ENCODE peak calls at places on chromosome 21, in five cellular contexts. X is transverse colon, W is ovary, U is suprapubic skin, V is A549. Y is an unnamed sample. For H3K9me3, the result is how much of the 10 kb centered on the place peaks cover.

GRCh38 chr21:42818328-42818749 is 61.0 kb downstream of the WDR4 start:
- DNase-seq in X (peak), W (peak), U (no peak), V (peak), Y (peak)

GRCh38 chr21:17921579-17922530 is 102.7 kb upstream of the C21orf91 start:
- DNase-seq in X (no peak), W (no peak), U (no peak), V (no peak), Y (no peak)

GRCh38 chr21:35503646-35504045 is 454.5 kb upstream of the RUNX1 start:
- DNase-seq in X (no peak), W (no peak), U (no peak), V (no peak), Y (no peak)

GRCh38 chr21:41121785-41122415 is 46.1 kb upstream of the BACE2 start:
- DNase-seq in X (peak), W (peak), U (no peak), V (peak), Y (peak)

GRCh38 chr21:42213082-42213774 is 5.7 kb upstream of the ABCG1 start:
- DNase-seq in X (no peak), W (no peak), U (peak), V (no peak), Y (no peak)

GRCh38 chr21:35720065-35720810 is 340.1 kb downstream of the SETD4 start:
- DNase-seq in X (no peak), W (no peak), U (no peak), V (no peak), Y (no peak)

GRCh38 chr21:44052071-44052829 is 40.1 kb downstream of the TRAPPC10 start:
- DNase-seq in X (no peak), W (no peak), U (peak), V (no peak), Y (no peak)

GRCh38 chr21:35043549-35043948 is 5.6 kb downstream of the RUNX1 start:
- DNase-seq in X (no peak), W (no peak), U (no peak), V (no peak), Y (no peak)

GRCh38 chr21:42777064-42777756 is 102.1 kb downstream of the WDR4 start:
- DNase-seq in X (no peak), W (no peak), U (no peak), V (no peak), Y (no peak)

GRCh38 chr21:37414292-37415253 is 48.0 kb downstream of the DYRK1A start:
- DNase-seq in X (no peak), W (no peak), U (no peak), V (no peak), Y (no peak)

GRCh38 chr21:38853421-38853919 is 47.7 kb downstream of the ETS2 start:
- DNase-seq in X (no peak), W (no peak), U (no peak), V (peak), Y (no peak)

GRCh38 chr21:43603641-43604504 is 55.4 kb downstream of the HSF2BP start:
- DNase-seq in X (no peak), W (no peak), U (no peak), V (peak), Y (no peak)

DNA sequence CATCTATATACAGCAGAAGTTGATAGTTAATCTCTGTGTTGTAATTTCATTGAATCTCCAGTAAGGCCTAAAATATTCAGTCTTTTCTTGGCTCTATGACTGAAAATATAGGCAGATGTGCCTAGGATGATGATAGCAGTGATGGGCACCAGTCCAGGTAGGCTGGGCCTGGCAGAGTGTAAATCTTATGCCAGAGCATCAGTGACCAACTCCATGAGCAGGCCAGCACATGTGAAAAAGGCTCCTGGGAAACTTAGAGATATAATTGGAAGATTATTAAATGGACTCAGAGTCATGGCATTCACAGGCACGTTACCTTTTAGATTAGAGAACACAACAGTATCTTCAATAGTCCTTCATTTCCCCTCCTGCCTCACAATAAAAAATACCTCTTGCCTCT is 20.7 kb upstream of the CYYR1 start:
- DNase-seq in X (no peak), W (no peak), U (no peak), V (no peak), Y (no peak)
- H3K9me3 ChIP-seq in X (under half), W (under half), U (under half), V (under half), Y (under half)

GRCh38 chr21:10273196-10273595 is 248.2 kb upstream of the TPTE start:
- DNase-seq in X (no peak), W (no peak), U (no peak), V (no peak), Y (no peak)

GRCh38 chr21:10272216-10272615 is 249.2 kb upstream of the TPTE start:
- DNase-seq in X (no peak), W (no peak), U (peak), V (peak), Y (no peak)
- TF ChIP-seq EP300 in X (no peak), W (no peak), U (no peak), V (no peak), Y (no peak)

DNA sequence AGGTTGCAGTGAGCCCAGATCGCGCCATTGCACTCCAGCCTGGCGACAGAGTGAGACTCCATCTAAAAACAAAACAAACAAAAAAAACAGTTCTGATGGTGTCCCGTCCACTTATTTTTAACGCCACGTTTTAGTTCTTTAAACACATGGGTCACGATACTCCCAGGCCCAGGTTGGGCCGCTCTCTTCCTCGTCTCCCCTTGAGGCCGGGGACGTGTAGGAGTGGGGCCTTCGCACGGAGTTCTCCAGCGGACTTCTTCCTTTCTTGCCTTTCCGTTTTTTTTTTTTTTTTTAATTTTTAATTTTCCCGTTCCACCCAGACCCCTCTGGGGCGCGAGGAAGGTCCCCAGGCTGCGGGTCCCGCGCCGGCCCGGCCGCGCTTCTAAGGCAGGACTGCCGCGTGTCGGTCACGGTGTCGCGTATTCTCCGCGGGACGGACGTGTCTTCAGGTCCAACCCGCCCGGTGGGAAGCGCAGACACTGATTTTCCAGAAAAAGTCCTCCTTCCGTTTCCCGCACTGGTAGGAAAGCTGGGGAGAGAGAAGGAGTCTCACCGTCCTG is 47.5 kb upstream of the SLC19A1 start:
- DNase-seq in X (no peak), W (no peak), U (peak), V (no peak), Y (peak)
- H3K9me3 ChIP-seq in X (under half), W (under half), U (under half), V (under half), Y (under half)

GRCh38 chr21:20187028-20187427 is 811.2 kb upstream of the NCAM2 start:
- DNase-seq in X (no peak), W (no peak), U (no peak), V (no peak), Y (no peak)
- TF ChIP-seq EP300 in X (no peak), W (no peak), U (no peak), V (no peak), Y (no peak)